ENCODE peak calls at places on chromosomes 3 and 15, in nine cellular contexts. One of them, this sample, is unnamed.

GRCh38 chr15:38707802-38708671 is 143.4 kb upstream of the RASGRP1 start:
- DNase-seq in stomach: peak
- DNase-seq in testis: peak
- DNase-seq in heart left ventricle: no peak
- DNase-seq in GM12864: peak
- DNase-seq in heart right ventricle: no peak
- DNase-seq in H7: peak
- DNase-seq in CD8-positive, alpha-beta T cell: peak
- DNase-seq in PC-9: peak
- DNase-seq in this sample: no peak

GRCh38 chr3:188286087-188286513 is 132.1 kb downstream of the LPP start:
- DNase-seq in stomach: no peak
- DNase-seq in testis: no peak
- DNase-seq in heart left ventricle: peak
- DNase-seq in GM12864: no peak
- DNase-seq in heart right ventricle: no peak
- DNase-seq in H7: no peak
- DNase-seq in CD8-positive, alpha-beta T cell: no peak
- DNase-seq in PC-9: no peak
- DNase-seq in this sample: peak

GRCh38 chr15:90142216-90143175 is 40.2 kb upstream of the IDH2 start:
- DNase-seq in stomach: no peak
- DNase-seq in testis: no peak
- DNase-seq in heart left ventricle: no peak
- DNase-seq in GM12864: no peak
- DNase-seq in heart right ventricle: no peak
- DNase-seq in H7: no peak
- DNase-seq in CD8-positive, alpha-beta T cell: peak
- DNase-seq in PC-9: no peak
- DNase-seq in this sample: no peak

GRCh38 chr3:36525115-36525711 is 144.9 kb downstream of the STAC start:
- DNase-seq in stomach: no peak
- DNase-seq in testis: no peak
- DNase-seq in heart left ventricle: no peak
- DNase-seq in GM12864: no peak
- DNase-seq in heart right ventricle: no peak
- DNase-seq in H7: no peak
- DNase-seq in CD8-positive, alpha-beta T cell: no peak
- DNase-seq in PC-9: peak
- DNase-seq in this sample: no peak

GRCh38 chr15:33448961-33449611 is 138.3 kb downstream of the RYR3 start:
- DNase-seq in stomach: no peak
- DNase-seq in testis: no peak
- DNase-seq in heart left ventricle: no peak
- DNase-seq in GM12864: no peak
- DNase-seq in heart right ventricle: no peak
- DNase-seq in H7: no peak
- DNase-seq in CD8-positive, alpha-beta T cell: no peak
- DNase-seq in PC-9: peak
- DNase-seq in this sample: no peak

GRCh38 chr3:53765753-53766152 is 80.5 kb downstream of the CHDH start:
- DNase-seq in stomach: no peak
- DNase-seq in testis: no peak
- DNase-seq in heart left ventricle: no peak
- DNase-seq in GM12864: no peak
- DNase-seq in heart right ventricle: no peak
- DNase-seq in H7: no peak
- DNase-seq in CD8-positive, alpha-beta T cell: no peak
- DNase-seq in PC-9: no peak
- DNase-seq in this sample: no peak

GRCh38 chr15:51647128-51647562 is 24.6 kb upstream of the DMXL2 start:
- DNase-seq in stomach: peak
- DNase-seq in testis: peak
- DNase-seq in heart left ventricle: peak
- DNase-seq in GM12864: no peak
- DNase-seq in heart right ventricle: peak
- DNase-seq in H7: no peak
- DNase-seq in CD8-positive, alpha-beta T cell: no peak
- DNase-seq in PC-9: peak
- DNase-seq in this sample: peak

GRCh38 chr3:143974181-143974876 is 2.7 kb downstream of the DIPK2A start:
- DNase-seq in stomach: no peak
- DNase-seq in testis: no peak
- DNase-seq in heart left ventricle: no peak
- DNase-seq in GM12864: no peak
- DNase-seq in heart right ventricle: no peak
- DNase-seq in H7: no peak
- DNase-seq in CD8-positive, alpha-beta T cell: no peak
- DNase-seq in PC-9: no peak
- DNase-seq in this sample: no peak

GRCh38 chr3:54659347-54659746 is 268.5 kb downstream of the LRTM1 start:
- DNase-seq in stomach: no peak
- DNase-seq in testis: peak
- DNase-seq in heart left ventricle: no peak
- DNase-seq in GM12864: no peak
- DNase-seq in heart right ventricle: no peak
- DNase-seq in H7: no peak
- DNase-seq in CD8-positive, alpha-beta T cell: no peak
- DNase-seq in PC-9: no peak
- DNase-seq in this sample: no peak

GRCh38 chr15:38378162-38378560 is 75.8 kb upstream of the FAM98B start:
- DNase-seq in stomach: peak
- DNase-seq in testis: peak
- DNase-seq in heart left ventricle: peak
- DNase-seq in GM12864: no peak
- DNase-seq in heart right ventricle: peak
- DNase-seq in H7: no peak
- DNase-seq in CD8-positive, alpha-beta T cell: no peak
- DNase-seq in PC-9: no peak
- DNase-seq in this sample: peak

GRCh38 chr3:188734395-188734794 is 437.4 kb upstream of the TPRG1 start:
- DNase-seq in stomach: peak
- DNase-seq in testis: no peak
- DNase-seq in heart left ventricle: no peak
- DNase-seq in GM12864: no peak
- DNase-seq in heart right ventricle: no peak
- DNase-seq in H7: no peak
- DNase-seq in CD8-positive, alpha-beta T cell: no peak
- DNase-seq in PC-9: peak
- DNase-seq in this sample: no peak

GRCh38 chr3:48564667-48565066 is 1.1 kb upstream of the UCN2 start:
- DNase-seq in stomach: no peak
- DNase-seq in testis: no peak
- DNase-seq in heart left ventricle: no peak
- DNase-seq in GM12864: no peak
- DNase-seq in heart right ventricle: no peak
- DNase-seq in H7: no peak
- DNase-seq in CD8-positive, alpha-beta T cell: no peak
- DNase-seq in PC-9: no peak
- DNase-seq in this sample: no peak

GRCh38 chr3:48564022-48564421 is 441 bp upstream of the UCN2 start:
- DNase-seq in stomach: peak
- DNase-seq in testis: peak
- DNase-seq in heart left ventricle: peak
- DNase-seq in GM12864: no peak
- DNase-seq in heart right ventricle: peak
- DNase-seq in H7: peak
- DNase-seq in CD8-positive, alpha-beta T cell: peak
- DNase-seq in PC-9: peak
- DNase-seq in this sample: no peak

GRCh38 chr3:48565186-48565585 is 1.6 kb upstream of the UCN2 start:
- DNase-seq in stomach: no peak
- DNase-seq in testis: no peak
- DNase-seq in heart left ventricle: no peak
- DNase-seq in GM12864: no peak
- DNase-seq in heart right ventricle: no peak
- DNase-seq in H7: peak
- DNase-seq in CD8-positive, alpha-beta T cell: no peak
- DNase-seq in PC-9: no peak
- DNase-seq in this sample: no peak

GRCh38 chr3:48562367-48563095 is 1.1 kb downstream of the UCN2 start:
- DNase-seq in stomach: no peak
- DNase-seq in testis: no peak
- DNase-seq in heart left ventricle: no peak
- DNase-seq in GM12864: no peak
- DNase-seq in heart right ventricle: no peak
- DNase-seq in H7: peak
- DNase-seq in CD8-positive, alpha-beta T cell: no peak
- DNase-seq in PC-9: no peak
- DNase-seq in this sample: no peak

GRCh38 chr3:48563382-48563918 is at the start of gene UCN2:
- DNase-seq in stomach: no peak
- DNase-seq in testis: no peak
- DNase-seq in heart left ventricle: no peak
- DNase-seq in GM12864: no peak
- DNase-seq in heart right ventricle: no peak
- DNase-seq in H7: peak
- DNase-seq in CD8-positive, alpha-beta T cell: no peak
- DNase-seq in PC-9: no peak
- DNase-seq in this sample: no peak
- H3K4me3 ChIP-seq in stomach: no peak
- H3K4me3 ChIP-seq in testis: no peak
- H3K4me3 ChIP-seq in heart left ventricle: no peak
- H3K4me3 ChIP-seq in GM12864: no peak
- H3K4me3 ChIP-seq in heart right ventricle: no peak
- H3K4me3 ChIP-seq in H7: no peak
- H3K4me3 ChIP-seq in CD8-positive, alpha-beta T cell: no peak
- H3K4me3 ChIP-seq in PC-9: no peak
- H3K4me3 ChIP-seq in this sample: no peak

DNA sequence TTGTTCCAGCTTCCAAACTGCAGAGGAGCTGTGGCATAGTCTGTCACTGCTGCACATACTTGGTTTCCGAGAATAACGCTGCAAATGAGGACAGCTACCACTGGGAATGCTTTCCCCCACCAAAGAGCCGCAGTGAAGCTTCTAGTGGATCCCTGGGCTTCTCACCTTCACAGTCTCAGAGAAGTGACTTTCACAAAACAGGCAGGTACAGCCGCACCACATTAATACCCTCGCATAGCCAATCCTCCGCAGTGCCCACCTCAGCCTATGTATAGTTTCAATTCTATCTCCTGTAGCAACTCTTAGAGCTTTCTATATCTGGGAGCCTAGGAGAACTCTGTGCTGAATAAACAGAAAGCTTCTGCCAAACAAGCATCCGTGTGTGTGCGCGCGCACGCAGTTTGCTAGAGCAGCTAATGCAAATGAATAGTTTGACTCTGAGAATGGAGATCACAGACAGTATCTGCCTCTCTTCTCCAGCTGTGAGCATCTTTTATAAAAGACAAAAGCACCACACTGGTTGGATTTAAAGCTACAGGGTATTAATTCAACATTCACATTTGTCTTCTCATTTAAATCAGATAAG is 81.9 kb upstream of the PLXND1 start:
- DNase-seq in stomach: peak
- DNase-seq in testis: peak
- DNase-seq in heart left ventricle: peak
- DNase-seq in GM12864: no peak
- DNase-seq in heart right ventricle: peak
- DNase-seq in H7: peak
- DNase-seq in CD8-positive, alpha-beta T cell: no peak
- DNase-seq in PC-9: no peak
- DNase-seq in this sample: peak
- H3K4me3 ChIP-seq in stomach: peak
- H3K4me3 ChIP-seq in testis: no peak
- H3K4me3 ChIP-seq in heart left ventricle: peak
- H3K4me3 ChIP-seq in GM12864: no peak
- H3K4me3 ChIP-seq in heart right ventricle: peak
- H3K4me3 ChIP-seq in H7: no peak
- H3K4me3 ChIP-seq in CD8-positive, alpha-beta T cell: no peak
- H3K4me3 ChIP-seq in PC-9: no peak
- H3K4me3 ChIP-seq in this sample: peak

GRCh38 chr3:71690222-71690821 is 34.9 kb downstream of the EIF4E3 start:
- DNase-seq in stomach: no peak
- DNase-seq in testis: peak
- DNase-seq in heart left ventricle: no peak
- DNase-seq in GM12864: no peak
- DNase-seq in heart right ventricle: no peak
- DNase-seq in H7: no peak
- DNase-seq in CD8-positive, alpha-beta T cell: no peak
- DNase-seq in PC-9: no peak
- DNase-seq in this sample: no peak
- H3K4me3 ChIP-seq in stomach: no peak
- H3K4me3 ChIP-seq in testis: no peak
- H3K4me3 ChIP-seq in heart left ventricle: no peak
- H3K4me3 ChIP-seq in GM12864: no peak
- H3K4me3 ChIP-seq in heart right ventricle: no peak
- H3K4me3 ChIP-seq in H7: no peak
- H3K4me3 ChIP-seq in CD8-positive, alpha-beta T cell: no peak
- H3K4me3 ChIP-seq in PC-9: no peak
- H3K4me3 ChIP-seq in this sample: no peak

DNA sequence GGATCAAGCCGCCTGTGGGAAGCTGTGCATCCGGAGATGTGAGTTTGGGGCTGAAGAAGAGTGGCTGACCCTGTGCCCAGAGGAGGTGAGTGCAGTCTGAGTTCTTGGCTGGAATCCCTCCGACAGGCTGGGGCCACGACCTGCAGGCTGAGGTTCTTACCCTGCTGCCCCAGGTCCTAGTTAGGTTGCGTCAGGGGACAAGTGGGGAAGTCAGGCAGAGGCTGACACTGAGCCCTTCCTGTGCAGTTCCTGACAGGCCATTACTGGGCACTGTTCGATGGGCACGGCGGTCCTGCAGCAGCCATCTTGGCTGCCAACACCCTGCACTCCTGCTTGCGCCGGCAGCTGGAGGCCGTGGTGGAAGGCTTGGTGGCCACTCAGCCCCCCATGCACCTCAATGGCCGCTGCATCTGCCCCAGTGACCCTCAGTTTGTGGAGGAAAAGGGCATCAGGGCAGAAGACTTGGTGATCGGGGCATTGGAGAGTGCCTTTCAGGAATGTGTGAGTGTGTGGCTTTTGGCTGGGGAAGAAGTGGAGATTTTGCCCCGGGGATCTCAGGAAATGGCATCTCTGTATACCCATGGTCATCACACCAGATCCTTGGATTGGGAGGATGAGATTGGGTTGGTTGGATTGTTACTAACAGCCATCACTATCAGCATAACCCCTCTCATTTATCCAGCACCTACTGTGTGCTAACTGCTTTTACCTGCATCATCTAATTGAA is 1.3 kb downstream of the PPM1M start:
- DNase-seq in stomach: no peak
- DNase-seq in testis: no peak
- DNase-seq in heart left ventricle: no peak
- DNase-seq in GM12864: no peak
- DNase-seq in heart right ventricle: no peak
- DNase-seq in H7: peak
- DNase-seq in CD8-positive, alpha-beta T cell: peak
- DNase-seq in PC-9: no peak
- DNase-seq in this sample: no peak
- H3K4me3 ChIP-seq in stomach: peak
- H3K4me3 ChIP-seq in testis: no peak
- H3K4me3 ChIP-seq in heart left ventricle: peak
- H3K4me3 ChIP-seq in GM12864: peak
- H3K4me3 ChIP-seq in heart right ventricle: peak
- H3K4me3 ChIP-seq in H7: no peak
- H3K4me3 ChIP-seq in CD8-positive, alpha-beta T cell: peak
- H3K4me3 ChIP-seq in PC-9: no peak
- H3K4me3 ChIP-seq in this sample: no peak

DNA sequence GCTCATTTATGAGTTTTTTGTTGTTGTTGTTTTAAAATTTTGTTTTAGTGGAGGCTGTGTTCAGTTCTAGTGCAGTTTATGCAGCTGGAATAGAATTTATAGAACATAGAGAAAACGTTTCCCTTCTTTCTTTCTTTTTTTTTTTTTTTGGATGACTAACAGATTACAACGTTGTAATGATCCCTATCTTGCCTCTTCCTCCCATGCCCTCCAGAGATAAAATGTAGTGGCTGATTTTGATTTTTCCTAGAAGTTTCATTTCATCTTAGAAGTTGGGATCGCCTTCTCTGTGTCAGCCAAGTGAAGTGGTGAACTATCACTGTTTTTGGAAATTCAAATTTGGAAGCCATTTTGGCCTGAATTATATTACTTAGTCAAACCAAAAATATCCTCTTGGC is 1025.6 kb upstream of the NR2F2 start:
- DNase-seq in stomach: no peak
- DNase-seq in testis: no peak
- DNase-seq in heart left ventricle: no peak
- DNase-seq in GM12864: no peak
- DNase-seq in heart right ventricle: no peak
- DNase-seq in H7: no peak
- DNase-seq in CD8-positive, alpha-beta T cell: no peak
- DNase-seq in PC-9: no peak
- DNase-seq in this sample: no peak
- H3K4me3 ChIP-seq in stomach: no peak
- H3K4me3 ChIP-seq in testis: no peak
- H3K4me3 ChIP-seq in heart left ventricle: peak
- H3K4me3 ChIP-seq in GM12864: no peak
- H3K4me3 ChIP-seq in heart right ventricle: no peak
- H3K4me3 ChIP-seq in H7: no peak
- H3K4me3 ChIP-seq in CD8-positive, alpha-beta T cell: no peak
- H3K4me3 ChIP-seq in PC-9: no peak
- H3K4me3 ChIP-seq in this sample: no peak